ENCODE peak calls at places on chromosomes 5 and 9, in ten cellular contexts. J is LoVo, Q is EL, S is T-cell, N is NCI-H226, D is amniotic epithelial cell, L is NCI-H1694 treated with DMSO at 0.1 percent for 48 hours, B is AG04450, X is nephron progenitor cell, I is globus pallidus. Z is an unnamed sample.

GRCh38 chr9:69168709-69169217 is 5.3 kb upstream of the TJP2 start:
- DNase-seq in L (no peak), X (no peak), D (peak; percentile 86), Q (no peak), B (no peak), I (no peak), S (no peak), N (peak; percentile 43), J (no peak), Z (no peak)

GRCh38 chr9:136546697-136547481 is 1.0 kb upstream of the NOTCH1 start:
- DNase-seq in D (peak; percentile 79), B (no peak), Q (peak; percentile 54), S (peak; percentile 47), X (peak; percentile 52), N (peak; percentile 89), L (peak; percentile 42), I (no peak), J (peak; percentile 47), Z (peak; percentile 45)

GRCh38 chr9:73643379-73644013 is 491.8 kb downstream of the ANXA1 start:
- DNase-seq in I (no peak), L (no peak), X (no peak), S (no peak), B (no peak), J (no peak), N (peak; percentile 89), D (peak; percentile 79), Q (peak; percentile 1), Z (no peak)

GRCh38 chr9:78622131-78622530 is 325.2 kb downstream of the PSAT1 start:
- DNase-seq in S (no peak), I (no peak), X (no peak), Q (peak; percentile 53), L (no peak), D (no peak), N (no peak), J (no peak), B (no peak), Z (no peak)

GRCh38 chr9:74412236-74412979 is 84.7 kb upstream of the RORB start:
- DNase-seq in D (no peak), J (no peak), L (no peak), N (no peak), B (no peak), S (no peak), Q (no peak), I (no peak), X (no peak), Z (no peak)

GRCh38 chr5:55438931-55439477 is 95.8 kb downstream of the PLPP1 start:
- DNase-seq in J (no peak), L (no peak), B (peak; percentile 68), I (peak; percentile 56), Q (peak; percentile 43), D (peak; percentile 87), X (no peak), S (no peak), N (no peak), Z (no peak)

GRCh38 chr9:27386759-27387158 is 89.8 kb upstream of the EQTN start:
- DNase-seq in D (no peak), S (no peak), N (no peak), X (no peak), L (no peak), B (no peak), Q (no peak), J (no peak), I (no peak), Z (no peak)

GRCh38 chr5:128536229-128536860 is 1.7 kb downstream of the FBN2 start:
- DNase-seq in L (no peak), N (no peak), J (no peak), X (peak; percentile 60), Q (no peak), S (no peak), B (no peak), D (peak; percentile 52), I (no peak), Z (no peak)

Z was measured in activated CD8-positive, alpha-beta memory T cell treated with anti-CD3 and anti-CD28 coated beads for 1 hour.